ENCODE peak calls at places on chromosomes 4 and X, in four cellular contexts. G is adrenal gland, I is ovary, K is AG09309. V is an unnamed sample.

GRCh38 chr4:38164346-38164745 is 204.1 kb downstream of the PTTG2 start:
- DNase-seq in G (no peak), I (no peak), K (no peak), V (no peak)

GRCh38 chr4:142817442-142817841 is 28.7 kb downstream of the INPP4B start:
- DNase-seq in G (no peak), I (no peak), K (peak; percentile 95), V (no peak)

GRCh38 chr4:33104190-33104773 is 2384.1 kb downstream of the PCDH7 start:
- DNase-seq in G (no peak), I (no peak), K (no peak), V (no peak)

GRCh38 chrX:134167804-134168203 is 69.2 kb upstream of the CCDC160 start:
- DNase-seq in G (no peak), I (no peak), K (no peak), V (no peak)

GRCh38 chr4:41057456-41057855 is 156.9 kb downstream of the APBB2 start:
- DNase-seq in G (no peak), I (no peak), K (peak; percentile 81), V (no peak)

GRCh38 chr4:99071159-99071558 is 17.4 kb downstream of the ADH5 start:
- DNase-seq in G (no peak), I (no peak), K (no peak), V (no peak)

GRCh38 chrX:136588060-136588459 is 56.0 kb downstream of the VGLL1 start:
- DNase-seq in G (no peak), I (no peak), K (no peak), V (no peak)

GRCh38 chr4:14117575-14118228 is 490.2 kb upstream of the BOD1L1 start:
- DNase-seq in G (no peak), I (no peak), K (no peak), V (no peak)

GRCh38 chr4:124177647-124178425 is 534.7 kb downstream of the ANKRD50 start:
- DNase-seq in G (no peak), I (no peak), K (peak; percentile 51), V (no peak)

GRCh38 chr4:184477201-184477999 is 3.0 kb upstream of the IRF2 start:
- DNase-seq in G (no peak), I (no peak), K (no peak), V (no peak)

GRCh38 chr4:22237155-22237751 is 278.6 kb downstream of the ADGRA3 start:
- DNase-seq in G (peak; percentile 26), I (no peak), K (no peak), V (peak; percentile 68)

GRCh38 chr4:6785572-6785925 is 3.0 kb downstream of the KIAA0232 start:
- DNase-seq in G (no peak), I (no peak), K (no peak), V (no peak)

GRCh38 chr4:76987685-76988084 is 38.1 kb downstream of the SEPTIN11 start:
- DNase-seq in G (no peak), I (no peak), K (no peak), V (no peak)

GRCh38 chr4:16065066-16065465 is 18.8 kb downstream of the PROM1 start:
- DNase-seq in G (no peak), I (no peak), K (no peak), V (no peak)

GRCh38 chr4:169618286-169618685 is 2.1 kb upstream of the CLCN3 start:
- DNase-seq in G (no peak), I (no peak), K (no peak), V (no peak)

GRCh38 chr4:1383728-1384591 is 22.3 kb downstream of the NKX1-1 start:
- DNase-seq in G (no peak), I (no peak), K (no peak), V (peak; percentile 57)
- H3K4me3 ChIP-seq in G (no peak overlapping the region), I (no peak overlapping the region), K (no peak overlapping the region), V (no peak overlapping the region)

GRCh38 chrX:27336466-27337091 is 126.6 kb downstream of the PPP4R3C start:
- DNase-seq in G (peak; percentile 41), I (no peak), K (no peak), V (no peak)
- TF ChIP-seq CTCF in G (peak; percentile 32), I (no peak), K (peak; percentile 49), V (peak; percentile 67)

GRCh38 chrX:119990409-119990994 is 47.0 kb upstream of the NKAP start:
- DNase-seq in G (no peak), I (no peak), K (no peak), V (no peak)
- H3K4me3 ChIP-seq in G (no peak overlapping the region), I (no peak overlapping the region), K (no peak overlapping the region), V (peak overlapping the region; percentile 19)

DNA sequence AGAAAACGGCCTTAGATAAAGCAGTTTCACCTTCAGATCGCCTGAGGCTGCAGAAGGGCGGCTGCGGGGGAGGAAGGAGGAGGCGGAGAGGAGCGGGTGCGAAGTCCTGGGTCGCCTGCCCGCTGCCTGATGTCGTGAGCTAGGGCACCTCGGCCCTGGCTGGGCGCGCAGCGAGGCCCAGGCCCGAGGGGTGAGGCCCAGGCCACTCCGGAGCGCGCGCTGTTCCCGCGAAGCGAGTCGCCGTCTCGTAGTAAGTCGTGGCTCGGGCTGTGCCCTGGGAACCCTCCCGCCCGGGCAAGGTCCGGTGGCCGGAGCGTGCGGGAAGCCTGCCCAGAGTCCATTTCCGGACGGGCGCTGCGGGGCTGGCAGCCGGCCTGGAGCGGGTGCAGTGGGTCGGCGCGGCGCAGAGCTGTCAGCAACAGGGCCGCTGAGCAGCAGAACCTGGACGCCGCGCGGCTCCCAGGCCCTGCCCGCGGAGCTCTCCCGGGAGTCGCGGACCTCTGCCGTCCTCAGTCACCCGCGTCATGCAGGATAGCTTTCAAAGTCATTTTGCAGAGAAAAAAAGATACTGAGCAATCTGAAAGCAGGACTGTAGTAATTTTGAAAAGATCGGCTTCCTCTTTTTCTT is 18.7 kb downstream of the TRIM2 start:
- DNase-seq in G (peak; percentile 64), I (peak; percentile 60), K (no peak), V (peak; percentile 78)
- TF ChIP-seq CTCF in G (no peak), I (no peak), K (no peak), V (no peak)

GRCh38 chr4:55125763-55126541 is 557 bp upstream of the KDR start:
- DNase-seq in G (no peak), I (no peak), K (no peak), V (no peak)
- H3K4me3 ChIP-seq in G (no peak overlapping the region), I (peak overlapping the region; percentile 58), K (peak overlapping the region; percentile 42), V (peak overlapping the region; percentile 65)

GRCh38 chr4:78902313-78902712 is 36.9 kb downstream of the PAQR3 start:
- DNase-seq in G (no peak), I (no peak), K (no peak), V (no peak)
- TF ChIP-seq CTCF in G (no peak), I (no peak), K (no peak), V (no peak)

GRCh38 chrX:44878780-44879179 is 5.8 kb downstream of the KDM6A start:
- DNase-seq in G (no peak), I (no peak), K (no peak), V (no peak)
- H3K4me3 ChIP-seq in G (no peak overlapping the region), I (no peak overlapping the region), K (no peak overlapping the region), V (no peak overlapping the region)

GRCh38 chrX:75074475-75074874 is 81.6 kb downstream of the ABCB7 start:
- DNase-seq in G (no peak), I (no peak), K (no peak), V (no peak)
- TF ChIP-seq CTCF in G (no peak), I (no peak), K (no peak), V (no peak)

GRCh38 chrX:153505361-153505760 is 10.6 kb downstream of the BGN start:
- DNase-seq in G (no peak), I (no peak), K (no peak), V (no peak)
- H3K4me3 ChIP-seq in G (no peak overlapping the region), I (no peak overlapping the region), K (no peak overlapping the region), V (no peak overlapping the region)

GRCh38 chr4:112352736-112353135 is 55.6 kb downstream of the ALPK1 start:
- DNase-seq in G (no peak), I (no peak), K (no peak), V (no peak)

GRCh38 chr4:112343330-112343729 is 46.2 kb downstream of the ALPK1 start:
- DNase-seq in G (no peak), I (no peak), K (no peak), V (no peak)

DNA sequence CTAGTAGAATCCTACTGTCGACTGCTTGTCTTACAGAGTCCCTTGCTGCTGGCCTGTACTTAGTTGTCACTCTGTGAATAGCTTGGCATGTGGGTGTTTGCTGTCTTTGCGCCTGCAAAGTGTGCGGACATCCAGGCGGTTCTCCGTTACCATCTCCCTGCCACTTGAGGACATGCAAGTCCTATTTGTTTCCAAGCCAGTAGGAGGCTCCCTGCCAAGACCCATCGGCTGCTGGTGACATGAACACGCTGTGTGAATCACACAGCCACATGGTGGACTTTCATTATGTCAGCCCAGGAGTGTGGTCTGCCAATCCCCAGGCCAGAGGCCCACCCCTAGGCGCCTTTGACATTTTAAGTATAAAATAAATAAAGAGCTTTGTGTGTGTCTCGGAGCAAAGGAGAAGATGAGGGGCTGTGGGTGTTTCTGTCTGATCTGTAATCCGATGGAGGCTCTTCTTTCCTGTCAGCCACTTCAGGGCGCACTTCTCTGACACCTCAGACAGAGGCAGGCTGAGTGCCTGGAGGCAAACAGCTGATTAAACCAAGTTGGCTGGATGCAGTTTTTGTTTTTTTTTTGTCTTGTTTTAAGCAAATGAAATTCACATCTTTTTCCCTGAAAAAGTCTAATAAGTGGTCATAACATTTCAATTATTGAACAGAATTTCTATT is 51.5 kb downstream of the ALPK1 start:
- DNase-seq in G (peak; percentile 55), I (no peak), K (peak; percentile 43), V (peak; percentile 63)
- TF ChIP-seq CTCF in G (no peak), I (no peak), K (peak; percentile 42), V (no peak)